ENCODE peak calls at places on chromosomes 5 and 9, in five cellular contexts. U is cardiac muscle cell, A is mucosa of descending colon, L is kidney epithelial cell, Z is foreskin fibroblast. X is an unnamed sample.

GRCh38 chr5:73545403-73545779 is 20.0 kb downstream of the ANKRA2 start:
- DNase-seq in Z (no peak), U (no peak), A (no peak), L (no peak), X (no peak)

GRCh38 chr9:33778700-33779351 is 16.5 kb upstream of the PRSS3 start:
- DNase-seq in A (peak; percentile 71), L (no peak), U (peak; percentile 66), Z (no peak), X (no peak)

GRCh38 chr5:138605254-138605972 is 30.2 kb upstream of the HSPA9 start:
- DNase-seq in L (no peak), A (no peak), U (no peak), Z (no peak), X (no peak)

GRCh38 chr9:26850995-26851394 is 41.6 kb downstream of the CAAP1 start:
- DNase-seq in L (no peak), U (no peak), A (no peak), Z (no peak), X (no peak)

GRCh38 chr9:98222885-98223640 is 30.6 kb upstream of the CORO2A start:
- DNase-seq in Z (peak; percentile 97), L (peak; percentile 94), U (no peak), A (no peak), X (no peak)

GRCh38 chr5:69138796-69139195 is 28.2 kb upstream of the CCNB1 start:
- DNase-seq in U (no peak), Z (no peak), L (no peak), A (no peak), X (no peak)

GRCh38 chr9:83047839-83048775 is 14.8 kb downstream of the RASEF start:
- DNase-seq in Z (no peak), L (no peak), A (no peak), U (no peak), X (no peak)

GRCh38 chr5:5126444-5126843 is 13.7 kb upstream of the ADAMTS16 start:
- DNase-seq in U (no peak), A (no peak), L (peak; percentile 64), Z (no peak), X (no peak)

GRCh38 chr5:107011530-107012115 is 659.1 kb downstream of the EFNA5 start:
- DNase-seq in U (no peak), A (no peak), L (no peak), Z (no peak), X (peak; percentile 55)

GRCh38 chr5:32225445-32225844 is 51.3 kb upstream of the GOLPH3 start:
- DNase-seq in Z (peak; percentile 86), A (no peak), U (no peak), L (peak; percentile 14), X (no peak)

GRCh38 chr5:62403411-62404250 is at the start of gene DIMT1:
- DNase-seq in L (peak; percentile 87), Z (peak; percentile 97), U (peak; percentile 98), A (peak; percentile 96), X (peak; percentile 92)
- TF ChIP-seq CTCF in L (no peak), Z (no peak), U (no peak), A (peak; percentile 15), X (no peak)

GRCh38 chr9:892123-892522 is 50.6 kb downstream of the DMRT1 start:
- DNase-seq in Z (no peak), L (no peak), A (no peak), U (no peak), X (no peak)

GRCh38 chr9:893115-893514 is 51.6 kb downstream of the DMRT1 start:
- DNase-seq in A (no peak), U (no peak), Z (no peak), L (no peak), X (no peak)

GRCh38 chr9:899440-900184 is 58.1 kb downstream of the DMRT1 start:
- DNase-seq in L (no peak), A (peak; percentile 13), U (no peak), Z (no peak), X (no peak)

GRCh38 chr9:893843-894420 is 52.4 kb downstream of the DMRT1 start:
- DNase-seq in A (peak; percentile 82), Z (peak; percentile 16), U (peak; percentile 74), L (peak; percentile 19), X (peak; percentile 56)
- TF ChIP-seq CTCF in A (peak; percentile 70), Z (peak; percentile 74), U (peak; percentile 76), L (peak; percentile 82), X (peak; percentile 92)

GRCh38 chr5:141343242-141343952 is at the start of gene PCDHGA3:
- DNase-seq in A (no peak), Z (peak; percentile 45), U (no peak), L (no peak), X (no peak)
- TF ChIP-seq CTCF in A (no peak), Z (peak; percentile 39), U (peak; percentile 42), L (peak; percentile 7), X (no peak)

GRCh38 chr5:139637438-139638089 is 10.6 kb upstream of the CXXC5 start:
- DNase-seq in U (peak; percentile 84), L (no peak), A (peak; percentile 86), Z (peak; percentile 80), X (peak; percentile 94)
- TF ChIP-seq CTCF in U (no peak), L (peak; percentile 27), A (no peak), Z (peak; percentile 20), X (peak; percentile 25)

GRCh38 chr9:80884180-80884579 is 805.2 kb downstream of the TLE1 start:
- DNase-seq in Z (no peak), U (no peak), A (no peak), L (no peak), X (no peak)

GRCh38 chr9:80881946-80882345 is 807.4 kb downstream of the TLE1 start:
- DNase-seq in L (no peak), U (peak; percentile 0), Z (no peak), A (no peak), X (peak; percentile 18)

GRCh38 chr9:80881350-80881749 is 808.0 kb downstream of the TLE1 start:
- DNase-seq in U (no peak), A (no peak), L (no peak), Z (no peak), X (no peak)

GRCh38 chr9:80885894-80886293 is 803.5 kb downstream of the TLE1 start:
- DNase-seq in L (no peak), Z (no peak), A (peak; percentile 3), U (no peak), X (peak; percentile 13)
- TF ChIP-seq CTCF in L (peak; percentile 13), Z (no peak), A (no peak), U (peak; percentile 34), X (no peak)

GRCh38 chr9:137200311-137201204 is at the start of gene TPRN:
- DNase-seq in Z (peak; percentile 99), L (peak; percentile 93), A (peak; percentile 99), U (peak; percentile 99), X (peak; percentile 99)

GRCh38 chr9:137198748-137199276 is 1.7 kb downstream of the TPRN start:
- DNase-seq in U (no peak), A (no peak), L (no peak), Z (no peak), X (no peak)

GRCh38 chr9:137201205-137201868 is 796 bp upstream of the TPRN start:
- DNase-seq in U (no peak), L (no peak), Z (no peak), A (no peak), X (no peak)

GRCh38 chr9:137198051-137198747 is 2.3 kb downstream of the TPRN start:
- DNase-seq in A (peak; percentile 85), U (no peak), Z (no peak), L (no peak), X (no peak)

GRCh38 chr9:137199411-137200121 is 975 bp downstream of the TPRN start:
- DNase-seq in U (no peak), Z (no peak), L (no peak), A (no peak), X (peak; percentile 39)
- TF ChIP-seq CTCF in U (no peak), Z (no peak), L (no peak), A (no peak), X (no peak)

X was measured in glutamatergic neuron.